ENCODE peak calls at places on chromosomes 13 and 19, in ten cellular contexts. One of them, this sample, is unnamed.

GRCh38 chr13:31048521-31048920 is 113.2 kb downstream of the HSPH1 start:
- DNase-seq in gastrocnemius medialis: no peak
- DNase-seq in GM12878: no peak
- DNase-seq in AG04450: no peak
- DNase-seq in Calu3: no peak
- DNase-seq in natural killer cell: no peak
- DNase-seq in thoracic aorta: no peak
- DNase-seq in kidney epithelial cell: no peak
- DNase-seq in AG10803: peak
- DNase-seq in GM20000: no peak
- DNase-seq in this sample: no peak

GRCh38 chr19:54707932-54708331 is 16.3 kb upstream of the KIR3DL3 start:
- DNase-seq in AG10803: no peak
- DNase-seq in natural killer cell: peak
- DNase-seq in kidney epithelial cell: no peak
- DNase-seq in thoracic aorta: no peak
- DNase-seq in Calu3: no peak
- DNase-seq in gastrocnemius medialis: no peak
- DNase-seq in AG04450: no peak
- DNase-seq in GM20000: peak
- DNase-seq in GM12878: no peak
- DNase-seq in this sample: no peak

GRCh38 chr13:60311527-60311926 is 85.5 kb upstream of the TDRD3 start:
- DNase-seq in Calu3: no peak
- DNase-seq in AG04450: no peak
- DNase-seq in thoracic aorta: no peak
- DNase-seq in AG10803: no peak
- DNase-seq in GM12878: no peak
- DNase-seq in GM20000: no peak
- DNase-seq in kidney epithelial cell: no peak
- DNase-seq in natural killer cell: no peak
- DNase-seq in gastrocnemius medialis: no peak
- DNase-seq in this sample: no peak

GRCh38 chr13:98738213-98738612 is 14.3 kb downstream of the SLC15A1 start:
- DNase-seq in natural killer cell: no peak
- DNase-seq in GM12878: no peak
- DNase-seq in gastrocnemius medialis: no peak
- DNase-seq in AG04450: no peak
- DNase-seq in thoracic aorta: no peak
- DNase-seq in Calu3: no peak
- DNase-seq in GM20000: no peak
- DNase-seq in kidney epithelial cell: no peak
- DNase-seq in AG10803: no peak
- DNase-seq in this sample: no peak

GRCh38 chr13:23467048-23467931 is 33.8 kb upstream of the SACS start:
- DNase-seq in AG10803: peak
- DNase-seq in Calu3: no peak
- DNase-seq in thoracic aorta: no peak
- DNase-seq in AG04450: no peak
- DNase-seq in kidney epithelial cell: no peak
- DNase-seq in natural killer cell: no peak
- DNase-seq in gastrocnemius medialis: no peak
- DNase-seq in GM12878: no peak
- DNase-seq in GM20000: no peak
- DNase-seq in this sample: peak

GRCh38 chr19:11530432-11530831 is 1.5 kb upstream of the ECSIT start:
- DNase-seq in AG10803: peak
- DNase-seq in thoracic aorta: peak
- DNase-seq in GM12878: no peak
- DNase-seq in GM20000: no peak
- DNase-seq in AG04450: peak
- DNase-seq in gastrocnemius medialis: peak
- DNase-seq in Calu3: peak
- DNase-seq in natural killer cell: no peak
- DNase-seq in kidney epithelial cell: no peak
- DNase-seq in this sample: peak

GRCh38 chr19:4877753-4878490 is 10.5 kb upstream of the PLIN3 start:
- DNase-seq in kidney epithelial cell: no peak
- DNase-seq in thoracic aorta: peak
- DNase-seq in gastrocnemius medialis: peak
- DNase-seq in natural killer cell: no peak
- DNase-seq in GM12878: no peak
- DNase-seq in Calu3: no peak
- DNase-seq in AG10803: no peak
- DNase-seq in AG04450: no peak
- DNase-seq in GM20000: no peak
- DNase-seq in this sample: no peak

GRCh38 chr13:22789027-22789593 is 391.7 kb upstream of the SGCG start:
- DNase-seq in gastrocnemius medialis: no peak
- DNase-seq in GM12878: no peak
- DNase-seq in kidney epithelial cell: no peak
- DNase-seq in Calu3: no peak
- DNase-seq in AG04450: no peak
- DNase-seq in thoracic aorta: no peak
- DNase-seq in AG10803: no peak
- DNase-seq in natural killer cell: no peak
- DNase-seq in GM20000: no peak
- DNase-seq in this sample: no peak

GRCh38 chr13:97108535-97108910 is 113.6 kb upstream of the MBNL2 start:
- DNase-seq in AG04450: no peak
- DNase-seq in GM20000: no peak
- DNase-seq in GM12878: no peak
- DNase-seq in Calu3: no peak
- DNase-seq in AG10803: peak
- DNase-seq in natural killer cell: no peak
- DNase-seq in gastrocnemius medialis: no peak
- DNase-seq in kidney epithelial cell: no peak
- DNase-seq in thoracic aorta: no peak
- DNase-seq in this sample: no peak

DNA sequence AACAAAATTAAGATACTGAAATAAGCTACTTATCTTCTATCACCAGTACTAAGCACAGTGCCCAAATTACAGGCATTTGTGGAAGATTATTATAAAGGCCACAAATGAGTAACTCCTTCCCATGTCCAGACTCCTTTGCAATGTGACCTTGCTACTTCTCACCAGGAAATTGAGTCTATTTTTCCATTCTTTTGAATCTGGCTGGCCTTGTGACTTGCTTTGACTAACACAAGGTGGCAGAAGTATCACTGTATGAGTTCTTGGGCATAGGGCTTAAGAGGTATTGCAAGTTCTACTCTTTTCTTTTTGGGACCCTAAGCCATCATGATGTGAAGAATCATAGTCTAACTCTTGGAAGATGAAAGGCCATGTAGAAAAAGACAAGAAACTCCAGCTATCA is 49.9 kb downstream of the UGGT2 start:
- DNase-seq in Calu3: no peak
- DNase-seq in GM12878: no peak
- DNase-seq in thoracic aorta: no peak
- DNase-seq in AG10803: no peak
- DNase-seq in natural killer cell: no peak
- DNase-seq in gastrocnemius medialis: no peak
- DNase-seq in kidney epithelial cell: no peak
- DNase-seq in GM20000: no peak
- DNase-seq in AG04450: no peak
- DNase-seq in this sample: peak
- TF ChIP-seq CTCF in Calu3: no peak
- TF ChIP-seq CTCF in GM12878: no peak
- TF ChIP-seq CTCF in thoracic aorta: no peak
- TF ChIP-seq CTCF in AG10803: no peak
- TF ChIP-seq CTCF in natural killer cell: no peak
- TF ChIP-seq CTCF in gastrocnemius medialis: no peak
- TF ChIP-seq CTCF in kidney epithelial cell: peak
- TF ChIP-seq CTCF in GM20000: no peak
- TF ChIP-seq CTCF in AG04450: no peak
- TF ChIP-seq CTCF in this sample: peak

DNA sequence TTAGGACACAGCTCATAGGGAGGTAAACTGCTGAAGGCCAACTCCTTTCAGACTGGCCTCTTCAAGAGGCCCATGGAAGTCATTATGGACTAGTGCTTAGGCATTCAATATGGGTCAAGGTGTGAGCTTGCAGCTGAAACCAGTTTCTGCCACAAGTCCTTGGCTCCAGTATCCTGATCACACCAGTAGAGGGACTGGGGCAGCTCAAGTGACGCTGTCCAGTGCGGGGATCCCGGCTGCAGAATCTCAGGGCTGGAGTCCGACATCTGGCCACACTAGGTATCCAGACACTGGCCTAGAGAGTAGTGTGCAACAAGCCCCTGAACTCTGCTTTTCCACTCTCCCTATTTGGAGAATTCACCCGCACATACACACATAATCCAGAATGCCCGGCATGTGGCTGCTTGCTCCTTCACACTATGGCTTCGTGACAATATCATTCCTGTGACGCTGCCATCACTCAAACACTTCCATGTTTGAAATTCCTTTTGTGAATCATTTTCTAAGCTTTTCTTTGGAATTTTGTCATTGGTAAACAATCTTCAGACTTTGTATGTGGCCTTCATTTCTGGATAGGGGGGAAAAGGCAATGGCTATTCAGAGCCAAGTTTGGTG is 425.1 kb downstream of the EFNB2 start:
- DNase-seq in kidney epithelial cell: no peak
- DNase-seq in thoracic aorta: no peak
- DNase-seq in gastrocnemius medialis: no peak
- DNase-seq in AG10803: peak
- DNase-seq in Calu3: no peak
- DNase-seq in AG04450: no peak
- DNase-seq in GM12878: no peak
- DNase-seq in natural killer cell: no peak
- DNase-seq in GM20000: no peak
- DNase-seq in this sample: no peak
- TF ChIP-seq CTCF in kidney epithelial cell: no peak
- TF ChIP-seq CTCF in thoracic aorta: no peak
- TF ChIP-seq CTCF in gastrocnemius medialis: no peak
- TF ChIP-seq CTCF in AG10803: peak
- TF ChIP-seq CTCF in Calu3: no peak
- TF ChIP-seq CTCF in AG04450: no peak
- TF ChIP-seq CTCF in GM12878: no peak
- TF ChIP-seq CTCF in natural killer cell: no peak
- TF ChIP-seq CTCF in GM20000: no peak
- TF ChIP-seq CTCF in this sample: peak

GRCh38 chr19:16070366-16070990 is 5.8 kb upstream of the TPM4 start:
- DNase-seq in thoracic aorta: peak
- DNase-seq in GM12878: no peak
- DNase-seq in AG10803: no peak
- DNase-seq in AG04450: no peak
- DNase-seq in kidney epithelial cell: no peak
- DNase-seq in GM20000: peak
- DNase-seq in gastrocnemius medialis: no peak
- DNase-seq in natural killer cell: peak
- DNase-seq in Calu3: peak
- DNase-seq in this sample: no peak
- TF ChIP-seq CTCF in thoracic aorta: no peak
- TF ChIP-seq CTCF in GM12878: no peak
- TF ChIP-seq CTCF in AG10803: no peak
- TF ChIP-seq CTCF in AG04450: no peak
- TF ChIP-seq CTCF in kidney epithelial cell: no peak
- TF ChIP-seq CTCF in GM20000: no peak
- TF ChIP-seq CTCF in gastrocnemius medialis: no peak
- TF ChIP-seq CTCF in natural killer cell: no peak
- TF ChIP-seq CTCF in Calu3: no peak
- TF ChIP-seq CTCF in this sample: no peak

GRCh38 chr19:35739275-35740107 is 2.8 kb downstream of the IGFLR1 start:
- DNase-seq in AG04450: no peak
- DNase-seq in Calu3: no peak
- DNase-seq in GM12878: no peak
- DNase-seq in thoracic aorta: no peak
- DNase-seq in gastrocnemius medialis: no peak
- DNase-seq in kidney epithelial cell: no peak
- DNase-seq in natural killer cell: no peak
- DNase-seq in GM20000: no peak
- DNase-seq in AG10803: no peak
- DNase-seq in this sample: no peak

GRCh38 chr19:35738887-35739229 is 3.4 kb downstream of the IGFLR1 start:
- DNase-seq in kidney epithelial cell: no peak
- DNase-seq in gastrocnemius medialis: no peak
- DNase-seq in GM12878: no peak
- DNase-seq in thoracic aorta: no peak
- DNase-seq in AG04450: no peak
- DNase-seq in natural killer cell: no peak
- DNase-seq in Calu3: no peak
- DNase-seq in GM20000: no peak
- DNase-seq in AG10803: no peak
- DNase-seq in this sample: no peak

GRCh38 chr19:35734889-35735288 is 7.4 kb downstream of the IGFLR1 start:
- DNase-seq in kidney epithelial cell: no peak
- DNase-seq in natural killer cell: no peak
- DNase-seq in GM20000: no peak
- DNase-seq in AG04450: no peak
- DNase-seq in thoracic aorta: no peak
- DNase-seq in Calu3: no peak
- DNase-seq in gastrocnemius medialis: no peak
- DNase-seq in AG10803: no peak
- DNase-seq in GM12878: no peak
- DNase-seq in this sample: no peak

GRCh38 chr19:35738021-35738886 is 4.0 kb downstream of the IGFLR1 start:
- DNase-seq in AG04450: no peak
- DNase-seq in GM12878: no peak
- DNase-seq in natural killer cell: no peak
- DNase-seq in AG10803: no peak
- DNase-seq in kidney epithelial cell: no peak
- DNase-seq in GM20000: no peak
- DNase-seq in gastrocnemius medialis: no peak
- DNase-seq in thoracic aorta: no peak
- DNase-seq in Calu3: no peak
- DNase-seq in this sample: no peak

DNA sequence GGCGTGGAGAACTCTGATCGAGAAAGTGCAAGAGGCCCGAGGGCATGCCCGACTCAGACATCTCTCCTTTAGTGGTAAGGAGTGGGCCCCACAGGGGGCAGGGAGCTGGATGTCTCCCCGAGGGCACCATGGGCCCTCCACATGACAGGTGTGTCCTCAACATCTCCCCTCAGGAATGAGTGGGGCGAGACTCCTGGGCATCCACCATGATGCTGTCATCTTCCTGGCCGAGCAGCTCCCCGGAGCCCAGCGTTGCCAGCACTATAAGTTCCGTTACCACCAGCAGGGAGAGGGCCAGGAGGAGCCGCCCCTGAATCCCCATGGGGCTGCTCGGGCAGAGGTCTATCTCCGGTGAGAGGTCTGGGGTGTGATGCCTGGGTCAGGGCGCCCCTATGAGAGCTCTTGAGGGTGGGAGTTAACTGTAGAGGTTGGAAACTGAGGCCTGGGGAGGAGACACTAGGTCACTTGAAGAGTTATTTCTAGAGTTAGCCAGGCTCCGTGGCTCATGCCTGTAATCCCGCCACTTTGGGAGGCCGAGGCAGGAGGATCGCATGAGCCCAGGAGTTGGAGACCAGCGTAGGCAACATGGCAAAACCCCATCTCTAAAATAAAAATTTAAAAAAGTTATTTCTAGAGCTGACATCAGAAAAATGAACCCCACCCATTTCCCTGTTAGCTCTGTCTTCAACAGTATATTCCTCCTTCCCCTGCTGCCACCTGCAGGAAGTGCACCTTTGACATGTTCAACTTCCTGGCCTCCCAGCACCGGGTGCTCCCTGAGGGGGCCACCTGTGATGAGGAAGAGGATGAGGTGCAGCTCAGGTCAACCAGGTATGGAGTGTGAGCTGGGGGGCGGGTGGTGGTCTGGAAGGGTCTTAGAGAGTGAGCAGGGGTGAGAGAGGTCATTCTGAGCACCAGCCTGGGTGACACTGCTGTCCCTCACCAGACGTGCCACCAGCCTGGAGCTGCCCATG is 5.1 kb downstream of the IGFLR1 start:
- DNase-seq in GM12878: no peak
- DNase-seq in natural killer cell: no peak
- DNase-seq in Calu3: peak
- DNase-seq in kidney epithelial cell: no peak
- DNase-seq in AG04450: no peak
- DNase-seq in gastrocnemius medialis: no peak
- DNase-seq in thoracic aorta: no peak
- DNase-seq in GM20000: no peak
- DNase-seq in AG10803: no peak
- DNase-seq in this sample: no peak
- TF ChIP-seq CTCF in GM12878: peak
- TF ChIP-seq CTCF in natural killer cell: no peak
- TF ChIP-seq CTCF in Calu3: peak
- TF ChIP-seq CTCF in kidney epithelial cell: peak
- TF ChIP-seq CTCF in AG04450: peak
- TF ChIP-seq CTCF in gastrocnemius medialis: no peak
- TF ChIP-seq CTCF in thoracic aorta: no peak
- TF ChIP-seq CTCF in GM20000: no peak
- TF ChIP-seq CTCF in AG10803: no peak
- TF ChIP-seq CTCF in this sample: peak

This sample was measured in HFFc6.